ENCODE peak calls at places on chromosomes 13 and 19, in ten cellular contexts. One of them, this sample, is unnamed.

GRCh38 chr13:39306639-39307589 is 268.7 kb downstream of the NHLRC3 start:
- DNase-seq in endothelial cell of umbilical vein: no peak
- DNase-seq in choroid plexus epithelial cell: no peak
- DNase-seq in fibroblast of villous mesenchyme: no peak
- DNase-seq in breast epithelium: no peak
- DNase-seq in fibroblast of mammary gland: no peak
- DNase-seq in heart left ventricle: no peak
- DNase-seq in heart right ventricle: no peak
- DNase-seq in left ventricle myocardium inferior: no peak
- DNase-seq in CD8-positive, alpha-beta T cell: no peak
- DNase-seq in this sample: no peak

GRCh38 chr19:46353730-46354528 is 7.0 kb downstream of the PPP5C start:
- DNase-seq in endothelial cell of umbilical vein: no peak
- DNase-seq in choroid plexus epithelial cell: no peak
- DNase-seq in fibroblast of villous mesenchyme: no peak
- DNase-seq in breast epithelium: no peak
- DNase-seq in fibroblast of mammary gland: no peak
- DNase-seq in heart left ventricle: peak; percentile 48
- DNase-seq in heart right ventricle: peak; percentile 59
- DNase-seq in left ventricle myocardium inferior: no peak
- DNase-seq in CD8-positive, alpha-beta T cell: no peak
- DNase-seq in this sample: no peak

GRCh38 chr19:5107432-5108122 is 138.7 kb downstream of the KDM4B start:
- DNase-seq in endothelial cell of umbilical vein: no peak
- DNase-seq in choroid plexus epithelial cell: peak; percentile 59
- DNase-seq in fibroblast of villous mesenchyme: no peak
- DNase-seq in breast epithelium: no peak
- DNase-seq in fibroblast of mammary gland: no peak
- DNase-seq in heart left ventricle: peak; percentile 49
- DNase-seq in heart right ventricle: no peak
- DNase-seq in left ventricle myocardium inferior: peak; percentile 51
- DNase-seq in CD8-positive, alpha-beta T cell: no peak
- DNase-seq in this sample: peak; percentile 34

GRCh38 chr13:27170521-27171243 is 929 bp downstream of the USP12 start:
- DNase-seq in endothelial cell of umbilical vein: peak; percentile 68
- DNase-seq in choroid plexus epithelial cell: peak; percentile 60
- DNase-seq in fibroblast of villous mesenchyme: no peak
- DNase-seq in breast epithelium: no peak
- DNase-seq in fibroblast of mammary gland: no peak
- DNase-seq in heart left ventricle: peak; percentile 49
- DNase-seq in heart right ventricle: peak; percentile 38
- DNase-seq in left ventricle myocardium inferior: peak; percentile 36
- DNase-seq in CD8-positive, alpha-beta T cell: peak; percentile 19
- DNase-seq in this sample: no peak

GRCh38 chr13:112172641-112173171 is 105.8 kb downstream of the SOX1 start:
- DNase-seq in endothelial cell of umbilical vein: no peak
- DNase-seq in choroid plexus epithelial cell: no peak
- DNase-seq in fibroblast of villous mesenchyme: no peak
- DNase-seq in breast epithelium: no peak
- DNase-seq in fibroblast of mammary gland: no peak
- DNase-seq in heart left ventricle: no peak
- DNase-seq in heart right ventricle: no peak
- DNase-seq in left ventricle myocardium inferior: no peak
- DNase-seq in CD8-positive, alpha-beta T cell: no peak
- DNase-seq in this sample: no peak

GRCh38 chr19:11699931-11700794 is 38.6 kb downstream of the ZNF823 start:
- DNase-seq in endothelial cell of umbilical vein: peak; percentile 34
- DNase-seq in choroid plexus epithelial cell: peak; percentile 69
- DNase-seq in fibroblast of villous mesenchyme: peak; percentile 44
- DNase-seq in breast epithelium: no peak
- DNase-seq in fibroblast of mammary gland: peak; percentile 46
- DNase-seq in heart left ventricle: no peak
- DNase-seq in heart right ventricle: no peak
- DNase-seq in left ventricle myocardium inferior: no peak
- DNase-seq in CD8-positive, alpha-beta T cell: peak; percentile 5
- DNase-seq in this sample: peak; percentile 62

GRCh38 chr13:36108342-36108741 is 22.8 kb downstream of the DCLK1 start:
- DNase-seq in endothelial cell of umbilical vein: no peak
- DNase-seq in choroid plexus epithelial cell: no peak
- DNase-seq in fibroblast of villous mesenchyme: no peak
- DNase-seq in breast epithelium: no peak
- DNase-seq in fibroblast of mammary gland: no peak
- DNase-seq in heart left ventricle: no peak
- DNase-seq in heart right ventricle: no peak
- DNase-seq in left ventricle myocardium inferior: no peak
- DNase-seq in CD8-positive, alpha-beta T cell: no peak
- DNase-seq in this sample: no peak

GRCh38 chr13:31261241-31261640 is 61.5 kb downstream of the B3GLCT start:
- DNase-seq in endothelial cell of umbilical vein: no peak
- DNase-seq in choroid plexus epithelial cell: no peak
- DNase-seq in fibroblast of villous mesenchyme: no peak
- DNase-seq in breast epithelium: no peak
- DNase-seq in fibroblast of mammary gland: no peak
- DNase-seq in heart left ventricle: no peak
- DNase-seq in heart right ventricle: no peak
- DNase-seq in left ventricle myocardium inferior: no peak
- DNase-seq in CD8-positive, alpha-beta T cell: no peak
- DNase-seq in this sample: no peak

GRCh38 chr13:68574053-68574452 is 1343.9 kb upstream of the PCDH9 start:
- DNase-seq in endothelial cell of umbilical vein: no peak
- DNase-seq in choroid plexus epithelial cell: no peak
- DNase-seq in fibroblast of villous mesenchyme: no peak
- DNase-seq in breast epithelium: no peak
- DNase-seq in fibroblast of mammary gland: no peak
- DNase-seq in heart left ventricle: no peak
- DNase-seq in heart right ventricle: no peak
- DNase-seq in left ventricle myocardium inferior: no peak
- DNase-seq in CD8-positive, alpha-beta T cell: no peak
- DNase-seq in this sample: no peak

GRCh38 chr19:5454743-5455142 is 474 bp upstream of the ZNRF4 start:
- DNase-seq in endothelial cell of umbilical vein: no peak
- DNase-seq in choroid plexus epithelial cell: no peak
- DNase-seq in fibroblast of villous mesenchyme: no peak
- DNase-seq in breast epithelium: no peak
- DNase-seq in fibroblast of mammary gland: no peak
- DNase-seq in heart left ventricle: no peak
- DNase-seq in heart right ventricle: no peak
- DNase-seq in left ventricle myocardium inferior: no peak
- DNase-seq in CD8-positive, alpha-beta T cell: no peak
- DNase-seq in this sample: no peak

GRCh38 chr19:46015080-46015960 is 7.5 kb downstream of the PGLYRP1 start:
- DNase-seq in endothelial cell of umbilical vein: peak; percentile 51
- DNase-seq in choroid plexus epithelial cell: peak; percentile 18
- DNase-seq in fibroblast of villous mesenchyme: peak; percentile 7
- DNase-seq in breast epithelium: peak; percentile 71
- DNase-seq in fibroblast of mammary gland: peak; percentile 8
- DNase-seq in heart left ventricle: peak; percentile 37
- DNase-seq in heart right ventricle: peak; percentile 32
- DNase-seq in left ventricle myocardium inferior: peak; percentile 45
- DNase-seq in CD8-positive, alpha-beta T cell: peak; percentile 68
- DNase-seq in this sample: peak; percentile 48

GRCh38 chr19:55437410-55437809 is 5.7 kb downstream of the SHISA7 start:
- DNase-seq in endothelial cell of umbilical vein: peak; percentile 55
- DNase-seq in choroid plexus epithelial cell: peak; percentile 74
- DNase-seq in fibroblast of villous mesenchyme: peak; percentile 57
- DNase-seq in breast epithelium: peak; percentile 68
- DNase-seq in fibroblast of mammary gland: peak; percentile 61
- DNase-seq in heart left ventricle: peak; percentile 51
- DNase-seq in heart right ventricle: peak; percentile 49
- DNase-seq in left ventricle myocardium inferior: peak; percentile 52
- DNase-seq in CD8-positive, alpha-beta T cell: no peak
- DNase-seq in this sample: peak; percentile 73

DNA sequence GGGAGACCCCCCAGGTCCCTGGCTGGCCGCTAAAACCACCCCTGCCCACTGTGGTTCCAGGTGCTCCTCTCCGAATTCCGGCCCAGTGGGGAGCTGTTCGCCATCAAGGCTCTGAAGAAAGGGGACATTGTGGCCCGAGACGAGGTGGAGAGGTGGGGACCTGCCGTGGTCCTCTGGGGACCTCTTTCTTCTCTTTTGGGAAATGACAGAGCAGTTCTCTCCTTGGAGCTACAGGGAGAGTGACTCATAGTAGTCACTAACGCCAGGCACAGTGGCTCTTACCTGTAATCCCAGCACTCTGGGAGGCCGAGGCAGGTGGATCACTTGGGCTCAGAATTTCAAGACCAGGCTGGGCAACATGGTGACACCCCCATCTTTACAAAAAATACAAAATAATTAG is 7.3 kb downstream of the PTGER1 start:
- DNase-seq in endothelial cell of umbilical vein: no peak
- DNase-seq in choroid plexus epithelial cell: no peak
- DNase-seq in fibroblast of villous mesenchyme: no peak
- DNase-seq in breast epithelium: no peak
- DNase-seq in fibroblast of mammary gland: no peak
- DNase-seq in heart left ventricle: no peak
- DNase-seq in heart right ventricle: no peak
- DNase-seq in left ventricle myocardium inferior: no peak
- DNase-seq in CD8-positive, alpha-beta T cell: no peak
- DNase-seq in this sample: no peak
- TF ChIP-seq CTCF in endothelial cell of umbilical vein: no peak
- TF ChIP-seq CTCF in choroid plexus epithelial cell: no peak
- TF ChIP-seq CTCF in fibroblast of villous mesenchyme: no peak
- TF ChIP-seq CTCF in breast epithelium: no peak
- TF ChIP-seq CTCF in fibroblast of mammary gland: no peak
- TF ChIP-seq CTCF in heart left ventricle: no peak
- TF ChIP-seq CTCF in heart right ventricle: no peak
- TF ChIP-seq CTCF in left ventricle myocardium inferior: no peak
- TF ChIP-seq CTCF in CD8-positive, alpha-beta T cell: no peak
- TF ChIP-seq CTCF in this sample: no peak

DNA sequence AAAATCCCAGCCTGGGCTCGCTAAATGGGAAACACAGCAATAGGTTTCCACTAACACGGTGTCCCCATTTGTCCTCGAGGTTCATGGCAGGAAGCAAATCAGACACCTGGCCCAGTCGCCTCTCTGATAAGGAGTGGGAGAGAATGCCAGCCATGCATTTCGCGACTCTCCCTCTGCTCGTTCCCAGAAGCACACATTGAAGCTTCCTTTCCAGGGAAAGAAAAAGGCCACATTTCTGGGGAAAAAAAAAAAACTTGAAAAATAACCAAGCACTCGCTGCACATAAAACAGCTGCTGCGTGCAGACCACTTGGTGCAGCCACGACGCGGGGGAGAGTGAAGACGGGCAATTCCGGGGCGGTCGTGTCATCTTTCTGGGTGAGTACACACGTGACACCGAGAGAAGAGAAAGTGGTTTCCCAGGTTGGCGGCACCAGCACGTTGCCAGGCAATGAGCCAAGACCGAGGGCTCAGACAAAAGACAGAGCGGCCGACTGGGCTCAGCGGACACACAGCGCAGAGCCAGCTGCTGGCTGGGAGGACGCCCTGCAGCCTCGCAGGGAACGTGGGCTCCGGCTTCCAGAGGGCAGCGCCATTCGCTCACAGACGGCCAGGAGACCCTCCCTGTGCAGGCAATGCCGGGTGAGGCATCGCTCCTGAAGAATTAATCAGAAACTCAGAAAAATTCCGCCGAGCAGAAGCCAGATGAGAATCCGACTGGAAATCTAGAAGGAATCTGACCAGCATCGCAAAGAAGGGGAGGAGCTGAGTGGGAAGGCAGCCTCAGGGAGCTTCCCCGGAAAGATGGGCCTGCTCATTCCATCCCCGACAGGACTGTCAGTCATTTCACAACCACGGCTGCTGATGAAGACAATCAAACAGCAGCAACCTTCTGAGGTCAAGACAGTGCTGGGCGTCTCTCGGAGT is 83.2 kb upstream of the IRS2 start:
- DNase-seq in endothelial cell of umbilical vein: peak; percentile 7
- DNase-seq in choroid plexus epithelial cell: peak; percentile 62
- DNase-seq in fibroblast of villous mesenchyme: peak; percentile 64
- DNase-seq in breast epithelium: peak; percentile 84
- DNase-seq in fibroblast of mammary gland: no peak
- DNase-seq in heart left ventricle: peak; percentile 73
- DNase-seq in heart right ventricle: peak; percentile 80
- DNase-seq in left ventricle myocardium inferior: peak; percentile 81
- DNase-seq in CD8-positive, alpha-beta T cell: peak; percentile 9
- DNase-seq in this sample: peak; percentile 83
- H3K4me3 ChIP-seq in endothelial cell of umbilical vein: no peak overlapping the region
- H3K4me3 ChIP-seq in choroid plexus epithelial cell: peak overlapping the region; percentile 42
- H3K4me3 ChIP-seq in fibroblast of villous mesenchyme: peak overlapping the region; percentile 45
- H3K4me3 ChIP-seq in breast epithelium: peak overlapping the region; percentile 27
- H3K4me3 ChIP-seq in fibroblast of mammary gland: no peak overlapping the region
- H3K4me3 ChIP-seq in heart left ventricle: peak overlapping the region; percentile 42
- H3K4me3 ChIP-seq in heart right ventricle: peak overlapping the region; percentile 36
- H3K4me3 ChIP-seq in left ventricle myocardium inferior: peak overlapping the region; percentile 57
- H3K4me3 ChIP-seq in CD8-positive, alpha-beta T cell: peak overlapping the region; percentile 30
- H3K4me3 ChIP-seq in this sample: peak overlapping the region; percentile 35

DNA sequence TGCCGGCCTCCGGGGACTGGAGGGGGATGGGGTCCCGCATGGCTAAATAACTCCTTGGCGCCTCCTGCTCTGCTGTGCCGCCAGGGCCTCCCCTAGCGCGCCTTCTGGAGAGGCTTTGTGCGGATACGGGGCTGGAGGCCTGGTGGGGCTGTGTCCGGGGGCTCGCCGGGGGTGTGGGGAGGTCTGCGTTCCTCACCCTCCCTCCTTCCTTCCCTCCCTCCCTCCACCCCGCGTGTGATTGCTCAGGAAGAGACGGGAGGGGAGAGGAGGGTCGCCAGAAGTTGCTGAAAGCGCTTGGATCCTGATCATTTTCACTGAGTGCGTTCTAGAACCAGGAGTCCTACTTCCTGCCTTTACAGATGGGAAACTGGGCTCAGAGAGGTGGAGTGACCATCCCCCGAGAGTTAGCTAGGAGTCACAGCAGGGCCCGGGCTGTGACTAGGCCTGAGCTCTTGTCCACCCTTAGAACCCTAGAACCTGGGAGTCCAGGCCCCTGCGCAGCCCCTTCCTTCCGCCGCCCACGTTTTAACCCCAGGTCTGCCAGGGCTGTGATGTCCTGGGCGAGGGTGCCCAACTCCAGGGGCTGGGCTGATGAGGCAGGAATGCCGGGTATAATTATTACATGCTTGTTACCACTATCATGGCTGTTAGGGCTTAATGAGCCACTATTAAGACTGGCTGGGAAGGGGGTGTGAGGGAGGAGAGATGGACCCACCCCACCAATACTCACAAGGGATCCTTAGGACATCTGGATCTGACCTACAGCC is 782 bp upstream of the JUND start:
- DNase-seq in endothelial cell of umbilical vein: peak; percentile 85
- DNase-seq in choroid plexus epithelial cell: no peak
- DNase-seq in fibroblast of villous mesenchyme: no peak
- DNase-seq in breast epithelium: no peak
- DNase-seq in fibroblast of mammary gland: peak; percentile 76
- DNase-seq in heart left ventricle: no peak
- DNase-seq in heart right ventricle: no peak
- DNase-seq in left ventricle myocardium inferior: no peak
- DNase-seq in CD8-positive, alpha-beta T cell: no peak
- DNase-seq in this sample: no peak
- TF ChIP-seq CTCF in endothelial cell of umbilical vein: peak; percentile 22
- TF ChIP-seq CTCF in choroid plexus epithelial cell: no peak
- TF ChIP-seq CTCF in fibroblast of villous mesenchyme: no peak
- TF ChIP-seq CTCF in breast epithelium: no peak
- TF ChIP-seq CTCF in fibroblast of mammary gland: peak; percentile 16
- TF ChIP-seq CTCF in heart left ventricle: peak; percentile 15
- TF ChIP-seq CTCF in heart right ventricle: peak; percentile 15
- TF ChIP-seq CTCF in left ventricle myocardium inferior: no peak
- TF ChIP-seq CTCF in CD8-positive, alpha-beta T cell: no peak
- TF ChIP-seq CTCF in this sample: peak; percentile 22

DNA sequence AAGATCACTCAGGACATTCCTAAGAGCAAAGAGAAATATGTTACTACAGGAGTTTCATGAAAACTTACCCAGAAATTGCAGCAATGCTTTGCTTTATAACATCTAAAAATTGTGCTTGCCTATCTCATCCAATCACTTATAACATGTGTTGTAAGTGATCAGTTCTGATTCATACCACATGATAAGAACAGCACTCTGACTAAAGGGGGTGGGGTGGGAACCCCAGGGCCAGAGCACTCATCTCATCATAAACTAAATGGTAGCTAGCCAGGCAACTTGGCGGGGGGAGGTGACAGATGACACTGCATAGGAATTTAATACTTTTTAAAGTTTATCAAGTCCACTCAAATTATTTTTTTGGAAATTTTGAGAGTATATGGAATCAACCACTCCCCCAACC is 42.1 kb downstream of the FOXO1 start:
- DNase-seq in endothelial cell of umbilical vein: no peak
- DNase-seq in choroid plexus epithelial cell: peak; percentile 54
- DNase-seq in fibroblast of villous mesenchyme: peak; percentile 28
- DNase-seq in breast epithelium: no peak
- DNase-seq in fibroblast of mammary gland: peak; percentile 77
- DNase-seq in heart left ventricle: no peak
- DNase-seq in heart right ventricle: no peak
- DNase-seq in left ventricle myocardium inferior: no peak
- DNase-seq in CD8-positive, alpha-beta T cell: peak; percentile 37
- DNase-seq in this sample: peak; percentile 29
- H3K4me3 ChIP-seq in endothelial cell of umbilical vein: no peak overlapping the region
- H3K4me3 ChIP-seq in choroid plexus epithelial cell: no peak overlapping the region
- H3K4me3 ChIP-seq in fibroblast of villous mesenchyme: no peak overlapping the region
- H3K4me3 ChIP-seq in breast epithelium: no peak overlapping the region
- H3K4me3 ChIP-seq in fibroblast of mammary gland: no peak overlapping the region
- H3K4me3 ChIP-seq in heart left ventricle: no peak overlapping the region
- H3K4me3 ChIP-seq in heart right ventricle: no peak overlapping the region
- H3K4me3 ChIP-seq in left ventricle myocardium inferior: no peak overlapping the region
- H3K4me3 ChIP-seq in CD8-positive, alpha-beta T cell: no peak overlapping the region
- H3K4me3 ChIP-seq in this sample: no peak overlapping the region